ENCODE peak calls at places on chromosomes 3 and 15, in four cellular contexts. D, W, T and R are unnamed samples. For H3K27me3, the result is how much of the 10 kb centered on the place peaks cover.

GRCh38 chr3:105691633-105692032 is 177.2 kb downstream of the CBLB start:
- DNase-seq in T (no peak), W (no peak), D (no peak), R (no peak)

GRCh38 chr15:60580650-60581415 is 101.9 kb upstream of the ICE2 start:
- DNase-seq in W (no peak), T (no peak), D (no peak), R (no peak)

GRCh38 chr3:14598143-14598569 is 53.4 kb upstream of the CCDC174 start:
- DNase-seq in W (no peak), D (no peak), T (peak), R (peak)

GRCh38 chr3:184659797-184660301 is 52.0 kb downstream of the MAGEF1 start:
- DNase-seq in D (peak), T (no peak), W (no peak), R (no peak)

GRCh38 chr3:73096169-73096568 is 34.7 kb downstream of the EBLN2 start:
- DNase-seq in D (no peak), W (no peak), T (no peak), R (no peak)

GRCh38 chr3:89576417-89576816 is 469.0 kb downstream of the EPHA3 start:
- DNase-seq in D (no peak), W (no peak), T (no peak), R (no peak)

GRCh38 chr3:194003128-194004057 is 132.6 kb upstream of the HES1 start:
- DNase-seq in W (peak), T (peak), D (peak), R (peak)

GRCh38 chr3:163138258-163138657 is 1641.7 kb downstream of the OTOL1 start:
- DNase-seq in T (no peak), W (no peak), D (no peak), R (no peak)

GRCh38 chr3:100042144-100042543 is 72.2 kb downstream of the FILIP1L start:
- DNase-seq in W (no peak), T (no peak), D (no peak), R (peak)

GRCh38 chr15:88622605-88622975 is 1.4 kb downstream of the AEN start:
- DNase-seq in T (no peak), D (no peak), W (no peak), R (no peak)

GRCh38 chr3:3665961-3666640 is 133.1 kb upstream of the LRRN1 start:
- DNase-seq in W (no peak), T (no peak), D (peak), R (no peak)

GRCh38 chr3:156694536-156694935 is 20.1 kb downstream of the TIPARP start:
- DNase-seq in T (no peak), W (no peak), D (no peak), R (no peak)

GRCh38 chr3:24060055-24060454 is 115.0 kb downstream of the NR1D2 start:
- DNase-seq in W (no peak), T (no peak), D (no peak), R (no peak)

GRCh38 chr3:128585189-128585588 is 65.4 kb downstream of the RPN1 start:
- DNase-seq in T (no peak), W (no peak), D (no peak), R (no peak)

GRCh38 chr3:46734773-46735172 is 17.1 kb upstream of the PRSS50 start:
- DNase-seq in W (no peak), T (no peak), D (no peak), R (no peak)

GRCh38 chr15:67803299-67803698 is 22.0 kb upstream of the SKOR1 start:
- DNase-seq in T (no peak), D (no peak), W (no peak), R (no peak)

GRCh38 chr15:85329561-85330421 is 50.6 kb upstream of the AKAP13 start:
- DNase-seq in W (peak), D (no peak), T (no peak), R (peak)

GRCh38 chr15:86002444-86002843 is 77.2 kb upstream of the AGBL1 start:
- DNase-seq in T (no peak), W (no peak), D (no peak), R (no peak)

GRCh38 chr3:141471160-141471559 is 15.7 kb upstream of the RASA2 start:
- DNase-seq in D (no peak), T (no peak), W (no peak), R (peak)

DNA sequence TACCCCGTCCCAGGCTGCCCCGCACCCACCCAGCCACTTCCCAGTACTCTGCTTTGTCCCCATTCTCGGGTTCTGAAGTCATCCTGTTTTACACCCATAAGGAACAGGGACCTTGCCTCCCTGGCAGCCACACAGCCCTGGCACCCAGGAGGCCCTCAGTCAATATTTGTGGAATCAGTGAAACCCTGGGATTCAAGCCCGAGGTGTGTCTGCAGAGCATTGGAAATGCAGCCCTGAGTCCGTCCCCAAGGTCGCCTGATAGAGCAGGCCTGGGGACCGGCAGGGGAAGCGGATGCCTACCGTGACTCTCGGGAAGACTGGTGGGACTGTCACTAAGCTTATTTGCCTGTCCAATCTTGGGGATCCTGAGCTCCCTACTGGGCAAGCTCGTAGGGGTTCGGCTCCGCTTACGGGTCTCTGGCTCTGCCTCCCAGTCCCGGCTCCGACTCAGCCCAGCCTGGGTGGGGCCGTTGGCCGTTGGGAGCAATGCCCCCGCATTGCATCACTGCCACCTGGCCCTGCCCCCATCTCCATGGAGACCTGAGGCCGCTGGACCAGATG is 64.4 kb upstream of the TAMM41 start:
- DNase-seq in W (no peak), D (no peak), T (no peak), R (no peak)
- H3K27me3 ChIP-seq in W (under half), D (under half), T (under half), R (under half)

GRCh38 chr3:10632741-10633140 is 127.4 kb upstream of the ATP2B2 start:
- DNase-seq in D (no peak), W (no peak), T (no peak), R (no peak)
- H3K27me3 ChIP-seq in D (under half), W (under half), T (under half), R (under half)

GRCh38 chr15:33314115-33314514 is 3.3 kb downstream of the RYR3 start:
- DNase-seq in W (no peak), T (no peak), D (no peak), R (no peak)
- H3K27me3 ChIP-seq in W (under half), T (under half), D (under half), R (under half)

GRCh38 chr3:67526246-67526645 is 128.2 kb downstream of the SUCLG2 start:
- DNase-seq in D (no peak), T (no peak), W (no peak), R (no peak)
- H3K27me3 ChIP-seq in D (under half), T (under half), W (under half), R (under half)

DNA sequence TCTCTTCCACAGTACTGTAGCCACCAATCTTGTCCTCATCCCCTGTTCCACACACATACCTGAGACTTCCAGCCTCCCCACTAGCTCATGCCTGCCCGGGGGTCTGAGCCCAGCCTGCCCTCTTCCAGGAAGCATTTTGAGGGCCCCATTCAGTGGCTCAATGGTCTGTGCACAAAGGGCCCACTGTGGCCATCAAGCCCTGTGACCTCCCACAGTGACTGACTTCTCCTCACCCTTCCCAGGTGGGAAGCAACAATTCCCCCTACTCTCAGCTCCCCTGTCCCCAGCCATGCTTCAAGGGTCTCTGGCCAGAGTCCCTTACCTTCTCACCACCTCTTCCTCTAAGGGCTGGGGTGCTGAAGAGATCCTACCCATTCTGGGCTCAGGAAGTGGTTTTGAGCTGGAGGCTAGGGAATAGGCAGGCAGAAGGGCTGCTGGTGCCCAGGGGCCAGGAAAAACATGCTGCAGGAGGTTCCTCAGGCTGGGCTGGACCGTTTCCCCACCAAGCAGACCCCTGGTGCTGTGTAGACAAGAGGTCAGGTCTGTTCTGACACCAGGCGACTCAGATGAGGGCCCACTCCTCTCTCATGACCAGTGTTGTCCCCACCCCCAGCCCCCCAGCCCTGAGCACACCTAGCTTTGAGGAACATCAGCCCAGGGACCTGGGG is 3.0 kb upstream of the KLF15 start:
- DNase-seq in W (peak), D (peak), T (no peak), R (no peak)
- H3K27me3 ChIP-seq in W (half or more), D (under half), T (under half), R (under half)

GRCh38 chr15:98360031-98360430 is 288.3 kb upstream of the IGF1R start:
- DNase-seq in D (no peak), T (no peak), W (no peak), R (no peak)
- H3K27me3 ChIP-seq in D (under half), T (under half), W (under half), R (under half)

DNA sequence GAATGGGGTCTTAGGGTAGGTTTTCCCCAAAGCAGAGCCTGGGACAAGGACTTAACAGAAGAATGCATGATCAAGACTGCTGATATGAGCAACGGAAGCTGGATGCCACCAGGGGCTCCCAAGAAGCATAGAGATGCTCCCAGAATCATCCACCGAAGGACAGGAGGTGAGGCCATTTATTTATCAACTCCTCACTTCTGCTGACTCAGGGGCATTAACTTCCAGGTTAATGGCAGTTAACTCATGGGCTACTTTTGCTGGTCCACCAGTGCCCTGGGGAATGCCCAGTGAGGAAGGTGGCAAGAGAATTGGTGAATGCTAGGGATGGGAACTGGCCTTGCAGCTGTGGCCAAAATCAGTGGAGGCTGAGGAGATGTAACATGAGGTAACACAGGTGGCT is 27.8 kb downstream of the TAFA4 start:
- DNase-seq in T (no peak), W (no peak), D (no peak), R (no peak)
- H3K27me3 ChIP-seq in T (under half), W (under half), D (under half), R (under half)

GRCh38 chr15:101547737-101548136 is 58.2 kb upstream of the PCSK6 start:
- DNase-seq in W (no peak), T (no peak), D (no peak), R (no peak)

GRCh38 chr15:101551696-101552591 is 62.4 kb upstream of the PCSK6 start:
- DNase-seq in D (no peak), T (no peak), W (no peak), R (no peak)

GRCh38 chr15:101549647-101550046 is 60.1 kb upstream of the PCSK6 start:
- DNase-seq in D (no peak), W (no peak), T (no peak), R (no peak)

GRCh38 chr15:101554115-101554915 is 64.8 kb upstream of the PCSK6 start:
- DNase-seq in T (no peak), D (no peak), W (no peak), R (no peak)

GRCh38 chr15:101550124-101550523 is 60.6 kb upstream of the PCSK6 start:
- DNase-seq in T (no peak), D (no peak), W (no peak), R (no peak)
- H3K27me3 ChIP-seq in T (under half), D (under half), W (under half), R (under half)